ENCODE peak calls at places on chromosomes 16 and 17, in six cellular contexts. B is PC-3, S is HCT116, P is GM23338, R is MM.1S, A is neural progenitor cell. T is an unnamed sample.

GRCh38 chr16:9035986-9036385 is 55.5 kb upstream of the HAPSTR1 start:
- DNase-seq in P (no peak), B (no peak), R (no peak), S (no peak), A (no peak), T (no peak)

GRCh38 chr17:278055-279028 is 74.3 kb downstream of the RPH3AL start:
- DNase-seq in B (no peak), P (no peak), S (no peak), R (no peak), A (no peak), T (no peak)

GRCh38 chr17:29568331-29569244 is at the start of gene TP53I13:
- DNase-seq in B (peak), R (peak), S (peak), A (peak), P (peak), T (peak)

GRCh38 chr17:18309202-18309601 is 5.6 kb downstream of the TOP3A start:
- DNase-seq in B (no peak), A (no peak), P (no peak), R (no peak), S (no peak), T (no peak)

GRCh38 chr16:17205279-17206139 is 265.3 kb downstream of the XYLT1 start:
- DNase-seq in P (peak), B (no peak), S (no peak), R (no peak), A (peak), T (peak)

GRCh38 chr16:51556694-51557327 is 405.7 kb upstream of the SALL1 start:
- DNase-seq in R (no peak), S (no peak), B (no peak), A (no peak), P (no peak), T (peak)

GRCh38 chr17:63455417-63455816 is 9.3 kb upstream of the CYB561 start:
- DNase-seq in P (no peak), R (no peak), A (no peak), B (no peak), S (no peak), T (no peak)

GRCh38 chr17:14070344-14071007 is 1.2 kb downstream of the COX10 start:
- DNase-seq in A (no peak), S (no peak), B (no peak), P (no peak), R (no peak), T (no peak)

GRCh38 chr16:31200821-31201510 is 1.6 kb downstream of the PYCARD start:
- DNase-seq in B (peak), P (no peak), R (no peak), S (no peak), A (no peak), T (peak)

GRCh38 chr16:50270510-50271147 is 4.3 kb downstream of the ADCY7 start:
- DNase-seq in P (no peak), R (no peak), A (no peak), S (no peak), B (no peak), T (no peak)

GRCh38 chr17:77383613-77384608 is 243.1 kb downstream of the SEC14L1 start:
- DNase-seq in A (no peak), R (no peak), B (no peak), P (no peak), S (no peak), T (peak)

GRCh38 chr16:4846503-4846900 is 586 bp downstream of the GLYR1 start:
- DNase-seq in P (peak), S (no peak), R (peak), B (peak), A (peak), T (peak)

GRCh38 chr17:80034654-80034976 is 1.1 kb downstream of the TBC1D16 start:
- DNase-seq in P (no peak), S (no peak), B (no peak), A (no peak), R (no peak), T (no peak)

GRCh38 chr16:49201118-49201517 is 80.5 kb downstream of the CBLN1 start:
- DNase-seq in S (no peak), A (no peak), B (no peak), P (no peak), R (no peak), T (no peak)

GRCh38 chr16:12538667-12539081 is 265.0 kb downstream of the CPPED1 start:
- DNase-seq in B (no peak), R (no peak), A (no peak), P (no peak), S (no peak), T (no peak)

GRCh38 chr16:81096715-81097208 is 567 bp upstream of the GCSH start:
- DNase-seq in S (no peak), R (no peak), A (no peak), P (no peak), B (no peak), T (no peak)

GRCh38 chr16:82681592-82681991 is 54.8 kb downstream of the CDH13 start:
- DNase-seq in A (no peak), B (peak), S (no peak), P (no peak), R (no peak), T (no peak)

GRCh38 chr16:9008335-9009260 is 44.9 kb upstream of the USP7 start:
- DNase-seq in S (no peak), R (peak), P (peak), A (peak), B (peak), T (peak)

GRCh38 chr17:8935194-8935593 is 30.3 kb downstream of the PIK3R5 start:
- DNase-seq in B (no peak), A (no peak), R (no peak), P (peak), S (no peak), T (peak)

GRCh38 chr17:17206149-17206912 is at the start of gene PLD6:
- DNase-seq in A (no peak), S (peak), R (peak), P (no peak), B (peak), T (peak)

GRCh38 chr17:74380086-74380958 is 13.0 kb downstream of the GPR142 start:
- DNase-seq in R (no peak), B (peak), A (peak), P (peak), S (peak), T (no peak)

GRCh38 chr17:15261063-15261817 is 3.9 kb downstream of the PMP22 start:
- DNase-seq in S (no peak), B (peak), P (peak), R (no peak), A (peak), T (peak)

GRCh38 chr17:10699861-10700260 is 2.5 kb downstream of the ADPRM start:
- DNase-seq in S (no peak), A (no peak), B (no peak), P (no peak), R (no peak), T (no peak)

GRCh38 chr16:49703494-49703893 is 152.4 kb downstream of the ZNF423 start:
- DNase-seq in S (no peak), A (no peak), R (no peak), B (no peak), P (no peak), T (no peak)

GRCh38 chr17:79978545-79978852 is 57.2 kb downstream of the TBC1D16 start:
- DNase-seq in P (no peak), A (no peak), S (no peak), R (no peak), B (no peak), T (no peak)

GRCh38 chr16:58461056-58461455 is 38.9 kb upstream of the NDRG4 start:
- DNase-seq in S (peak), R (no peak), P (no peak), A (peak), B (peak), T (no peak)

GRCh38 chr17:48011405-48012150 is 26.0 kb downstream of the COPZ2 start:
- DNase-seq in A (peak), S (peak), B (peak), R (peak), P (peak), T (peak)

GRCh38 chr16:87715231-87715630 is 50.6 kb downstream of the KLHDC4 start:
- DNase-seq in B (no peak), P (no peak), S (no peak), A (no peak), R (no peak), T (no peak)

GRCh38 chr17:17351901-17352781 is 49.0 kb downstream of the NT5M start:
- DNase-seq in B (peak), P (no peak), R (no peak), A (no peak), S (no peak), T (peak)

GRCh38 chr17:21194688-21195087 is 19.3 kb downstream of the TMEM11 start:
- DNase-seq in P (no peak), S (no peak), B (no peak), R (no peak), A (no peak), T (peak)

GRCh38 chr17:34146440-34147043 is 108.5 kb upstream of the CCL2 start:
- DNase-seq in B (peak), A (peak), R (peak), P (peak), S (no peak), T (no peak)

GRCh38 chr17:19024101-19025078 is 19.8 kb upstream of the FAM83G start:
- DNase-seq in S (no peak), P (no peak), B (peak), A (no peak), R (no peak), T (peak)

GRCh38 chr17:42436401-42436800 is 13.3 kb upstream of the CAVIN1 start:
- DNase-seq in P (no peak), R (no peak), S (no peak), A (no peak), B (no peak), T (peak)

GRCh38 chr17:49299996-49300395 is 62.1 kb downstream of the ZNF652 start:
- DNase-seq in R (no peak), B (no peak), A (no peak), S (no peak), P (no peak), T (no peak)

GRCh38 chr17:49292901-49293300 is 62.3 kb upstream of the PHOSPHO1 start:
- DNase-seq in R (no peak), B (no peak), P (no peak), A (no peak), S (no peak), T (no peak)

GRCh38 chr17:49298371-49298976 is 63.6 kb downstream of the ZNF652 start:
- DNase-seq in P (no peak), B (no peak), A (no peak), R (no peak), S (no peak), T (no peak)

GRCh38 chr17:49294126-49294525 is 63.5 kb upstream of the PHOSPHO1 start:
- DNase-seq in A (no peak), P (no peak), B (no peak), R (no peak), S (no peak), T (no peak)

DNA sequence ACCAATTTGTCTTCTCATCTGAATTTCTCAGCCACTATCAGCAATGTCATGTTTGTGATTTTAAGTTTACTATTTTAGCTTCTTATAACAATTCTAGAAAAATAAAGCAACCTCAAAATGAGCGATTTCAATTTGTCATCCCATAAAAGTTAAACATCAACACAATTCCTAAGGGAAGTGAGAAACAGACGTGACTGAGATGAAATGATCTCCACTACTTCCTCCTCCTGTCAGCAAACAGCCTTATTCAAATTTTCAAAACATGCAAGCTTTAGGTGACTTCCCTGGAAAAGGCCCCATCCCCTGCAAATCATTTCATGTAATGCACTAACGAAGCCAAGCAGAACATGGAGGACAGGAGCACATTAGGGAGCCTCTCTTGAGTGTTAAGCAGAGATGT is 64.9 kb downstream of the ZNF652 start:
- DNase-seq in P (no peak), B (no peak), S (no peak), R (no peak), A (no peak), T (no peak)
- TF ChIP-seq EZH2phosphoT487 in P (no peak), B (no peak), S (no peak), R (no peak), A (no peak), T (no peak)

GRCh38 chr16:89172171-89172900 is 788 bp downstream of the CDH15 start:
- DNase-seq in B (no peak), S (no peak), A (no peak), P (no peak), R (no peak), T (no peak)

GRCh38 chr16:89168381-89169189 is 3.0 kb upstream of the CDH15 start:
- DNase-seq in B (no peak), P (no peak), A (no peak), S (no peak), R (no peak), T (peak)

GRCh38 chr16:89171216-89172170 is at the start of gene CDH15:
- DNase-seq in S (peak), R (peak), B (peak), A (peak), P (peak), T (peak)

GRCh38 chr16:89169778-89170177 is 1.8 kb upstream of the CDH15 start:
- DNase-seq in R (no peak), A (no peak), B (no peak), P (no peak), S (no peak), T (no peak)

DNA sequence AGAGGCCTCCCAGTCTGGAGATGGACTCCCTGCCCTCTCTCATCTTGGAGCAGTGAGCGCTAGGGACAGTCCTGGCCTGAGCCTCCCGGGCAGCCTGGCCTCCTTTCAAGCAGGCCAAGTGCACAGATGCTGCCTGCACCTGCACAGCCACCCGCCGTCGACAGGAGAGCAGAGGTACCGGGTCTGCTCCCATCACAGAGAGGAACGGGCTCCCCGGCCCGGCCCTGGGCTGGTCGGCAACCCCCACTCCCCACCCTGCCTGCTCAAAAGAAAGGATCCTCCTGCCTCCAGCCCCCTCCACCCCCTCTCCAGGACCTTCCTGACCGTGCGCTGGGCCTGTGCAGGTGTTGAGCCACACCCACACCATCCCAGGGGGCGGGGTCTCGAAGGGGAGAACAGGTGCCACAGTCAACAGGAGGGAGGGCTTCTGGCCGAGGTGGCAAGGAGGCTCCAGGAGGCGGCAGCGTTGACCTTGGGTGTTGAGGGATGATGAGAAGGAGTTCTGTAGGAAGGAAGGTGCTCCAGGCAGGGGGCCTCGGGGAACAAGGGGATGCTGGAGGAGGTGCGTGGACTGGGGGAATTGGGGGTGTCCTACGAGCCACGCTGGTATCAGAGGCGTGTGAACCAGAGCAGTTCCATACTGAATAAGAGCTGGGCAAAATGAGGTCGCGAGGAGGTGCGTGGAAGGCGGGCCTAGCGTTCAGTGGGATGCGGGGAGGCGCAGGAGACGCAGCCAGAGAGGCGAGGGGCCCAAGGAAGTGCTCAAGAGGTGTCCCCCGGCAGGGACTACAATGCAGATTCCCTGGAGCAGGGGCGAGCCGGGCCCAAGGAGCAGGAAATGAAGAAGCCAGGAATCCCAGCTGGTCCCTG is 967 bp upstream of the CDH15 start:
- DNase-seq in P (peak), A (no peak), R (peak), B (peak), S (peak), T (no peak)
- H2AFZ ChIP-seq in P (peak), A (no peak), R (peak), B (peak), S (peak), T (no peak)

DNA sequence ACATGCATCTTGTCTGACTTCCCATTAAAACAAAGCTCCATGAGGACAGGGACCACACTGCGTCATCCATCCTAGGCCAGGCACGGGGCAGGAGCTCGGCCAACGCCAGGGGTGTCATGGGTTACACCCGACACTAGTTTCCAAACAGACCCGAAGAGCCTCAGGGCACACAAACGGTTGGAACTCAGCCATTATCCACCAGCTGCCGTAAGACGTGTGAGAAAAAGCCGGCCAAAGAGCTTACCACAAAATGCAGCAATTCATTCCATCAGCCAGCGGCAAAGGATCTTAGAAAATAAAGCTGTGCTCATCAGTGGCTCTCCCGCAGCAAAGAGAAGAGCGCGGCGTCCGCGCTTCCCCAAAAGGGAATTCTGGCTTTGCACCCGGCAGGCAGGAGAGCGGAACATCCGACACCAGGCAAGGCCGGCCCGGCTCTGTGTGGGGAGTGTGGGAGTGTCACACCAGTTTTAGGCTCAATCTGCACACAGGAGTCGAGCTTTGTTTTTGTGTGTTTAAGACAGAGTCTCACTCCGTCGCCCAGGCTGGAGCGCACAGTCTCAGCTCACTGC is 1.7 kb downstream of the SLC38A8 start:
- DNase-seq in B (no peak), S (no peak), P (no peak), R (no peak), A (peak), T (peak)
- TF ChIP-seq EZH2 in B (no peak), S (no peak), P (no peak), R (no peak), A (no peak), T (peak)

DNA sequence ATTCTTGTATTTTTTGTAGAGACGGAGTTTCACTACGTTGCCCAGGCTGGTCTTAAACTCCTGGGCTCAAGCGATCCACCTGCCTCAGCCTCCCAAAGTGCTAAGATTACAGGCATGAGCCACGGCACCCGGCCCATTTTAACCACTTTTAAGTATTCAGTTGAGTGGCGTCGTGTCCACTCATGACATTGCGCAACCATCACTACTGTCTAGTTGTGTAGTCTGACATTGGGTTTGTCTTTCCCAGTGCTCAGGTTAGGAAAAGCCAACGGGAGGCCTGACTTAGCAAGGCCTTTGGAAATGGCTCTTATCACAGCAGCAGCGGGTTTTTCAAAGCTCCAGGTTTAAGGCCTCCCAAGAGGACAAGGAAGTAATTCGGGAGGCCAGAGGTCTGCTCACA is 58.7 kb downstream of the LITAF start:
- DNase-seq in S (no peak), B (no peak), P (no peak), A (no peak), R (no peak), T (no peak)
- TF ChIP-seq EZH2phosphoT487 in S (no peak), B (no peak), P (no peak), A (no peak), R (no peak), T (no peak)

GRCh38 chr16:89962754-89963498 is 14.4 kb downstream of the DEF8 start:
- DNase-seq in P (no peak), B (no peak), A (no peak), R (no peak), S (no peak), T (no peak)
- H2AFZ ChIP-seq in P (no peak), B (no peak), A (no peak), R (no peak), S (no peak), T (no peak)

DNA sequence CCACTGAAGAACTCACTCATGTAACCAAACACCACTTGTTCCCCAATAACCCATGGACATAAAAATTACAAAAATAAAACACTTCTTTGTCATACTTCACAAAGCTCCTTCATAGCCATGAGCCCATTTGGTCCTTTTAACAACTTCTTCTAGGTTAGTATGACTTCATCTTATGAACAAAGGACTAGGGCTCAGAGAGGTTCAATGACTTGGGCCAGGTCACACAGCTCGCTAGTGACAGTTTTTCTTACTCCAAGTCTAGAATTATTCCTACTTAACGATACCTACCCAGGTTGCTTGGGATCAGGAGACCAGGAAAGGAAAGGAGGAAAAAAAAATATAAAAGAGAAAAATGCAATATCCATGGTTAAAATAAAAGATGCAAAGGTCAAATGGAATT is 353.4 kb downstream of the SOX9 start:
- DNase-seq in S (no peak), B (no peak), A (no peak), R (no peak), P (no peak), T (no peak)
- TF ChIP-seq EZH2 in S (no peak), B (no peak), A (no peak), R (no peak), P (no peak), T (no peak)

GRCh38 chr17:56681561-56682266 is 88.2 kb downstream of the NOG start:
- DNase-seq in R (peak), A (no peak), P (no peak), S (peak), B (peak), T (peak)
- TF ChIP-seq EZH2phosphoT487 in R (no peak), A (no peak), P (no peak), S (no peak), B (no peak), T (peak)

T was measured in GM23248.